ENCODE peak calls at places on chromosomes 13 and 19, in nine cellular contexts. S is psoas muscle; E is stimulated activated naive CD8-positive, alpha-beta T cell treated with anti-CD3 and anti-CD28 coated beads, Interleukin-15, amount 100 ng/mL, for 72 hours; P is osteocyte; M is choroid plexus epithelial cell; F is hippocampal formation; J is WTC11; N is suprapubic skin; B is RKO. Y is an unnamed sample.

GRCh38 chr19:29380581-29380980 is 145.2 kb upstream of the VSTM2B start:
- DNase-seq in S (no peak), F (no peak), P (peak; percentile 51), N (peak; percentile 14), J (no peak), B (no peak), E (no peak), M (no peak), Y (no peak)

GRCh38 chr13:44373247-44373600 is 400 bp upstream of the SERP2 start:
- DNase-seq in E (no peak), P (no peak), S (peak; percentile 20), J (no peak), F (no peak), B (no peak), N (no peak), M (no peak), Y (no peak)

GRCh38 chr13:99656092-99656745 is 154.9 kb downstream of the TM9SF2 start:
- DNase-seq in B (peak; percentile 75), P (peak; percentile 91), F (peak; percentile 70), S (peak; percentile 64), E (peak; percentile 76), N (peak; percentile 80), J (peak; percentile 92), M (peak; percentile 88), Y (peak; percentile 67)

GRCh38 chr13:40186041-40186440 is 480.4 kb downstream of the FOXO1 start:
- DNase-seq in B (no peak), F (no peak), P (no peak), M (no peak), N (no peak), J (no peak), E (no peak), S (no peak), Y (no peak)

GRCh38 chr19:34274284-34274826 is 20.0 kb downstream of the GARRE1 start:
- DNase-seq in B (no peak), F (no peak), M (no peak), P (no peak), N (no peak), S (no peak), J (no peak), E (no peak), Y (no peak)

GRCh38 chr13:112875627-112876026 is 93.4 kb upstream of the MCF2L start:
- DNase-seq in P (no peak), F (no peak), E (no peak), B (no peak), J (no peak), S (no peak), M (no peak), N (peak; percentile 44), Y (no peak)

GRCh38 chr13:50592412-50593145 is 250.9 kb downstream of the DLEU7 start:
- DNase-seq in M (peak; percentile 77), J (no peak), E (no peak), B (peak; percentile 75), N (no peak), S (no peak), P (no peak), F (no peak), Y (peak; percentile 70)

GRCh38 chr13:48840366-48840765 is 135.3 kb upstream of the FNDC3A start:
- DNase-seq in P (no peak), F (no peak), M (no peak), N (no peak), B (no peak), J (no peak), S (no peak), E (no peak), Y (no peak)